ENCODE peak calls at places on chromosomes 4 and X, in four cellular contexts. W, P, V and Z are unnamed samples.

GRCh38 chrX:9368262-9368661 is 96.6 kb upstream of the TBL1X start:
- DNase-seq in V (no peak), W (no peak), P (no peak), Z (no peak)

GRCh38 chr4:89981789-89982334 is 87.2 kb downstream of the MMRN1 start:
- DNase-seq in W (no peak), V (no peak), P (no peak), Z (no peak)

GRCh38 chr4:176302283-176303275 is 17.2 kb upstream of the SPCS3 start:
- DNase-seq in W (no peak), P (no peak), V (no peak), Z (no peak)

GRCh38 chrX:150643271-150643670 is 49.9 kb upstream of the MTMR1 start:
- DNase-seq in P (no peak), W (no peak), V (no peak), Z (no peak)

GRCh38 chrX:31591355-31591754 is 519.5 kb upstream of the FTHL17 start:
- DNase-seq in V (no peak), W (no peak), P (no peak), Z (no peak)

GRCh38 chr4:40418430-40419230 is 83.5 kb downstream of the CHRNA9 start:
- DNase-seq in P (no peak), V (no peak), W (no peak), Z (no peak)

GRCh38 chrX:7028246-7028645 is 119.3 kb upstream of the STS start:
- DNase-seq in W (no peak), V (no peak), P (no peak), Z (no peak)

GRCh38 chr4:38860788-38861424 is 4.3 kb upstream of the TLR6 start:
- DNase-seq in V (no peak), P (peak), W (no peak), Z (peak)

GRCh38 chr4:142348489-142349076 is 497.5 kb downstream of the INPP4B start:
- DNase-seq in W (no peak), V (no peak), P (no peak), Z (no peak)

GRCh38 chr4:106898621-106899230 is 137.4 kb downstream of the DKK2 start:
- DNase-seq in V (peak), W (no peak), P (no peak), Z (no peak)

GRCh38 chrX:10901290-10901633 is 209.9 kb upstream of the HCCS start:
- DNase-seq in P (no peak), W (no peak), V (no peak), Z (no peak)

GRCh38 chr4:36394352-36394903 is 113.0 kb downstream of the DTHD1 start:
- DNase-seq in V (no peak), W (no peak), P (no peak), Z (no peak)

GRCh38 chrX:48937065-48937907 is 18.5 kb upstream of the PIM2 start:
- DNase-seq in P (no peak), V (no peak), W (peak), Z (no peak)

GRCh38 chr4:2745981-2746806 is 9.9 kb downstream of the TNIP2 start:
- DNase-seq in P (no peak), V (no peak), W (peak), Z (peak)

GRCh38 chr4:95362906-95363578 is 185.7 kb downstream of the UNC5C start:
- DNase-seq in P (no peak), V (peak), W (no peak), Z (no peak)

GRCh38 chr4:108483077-108483476 is 137.3 kb upstream of the RPL34 start:
- DNase-seq in P (no peak), W (no peak), V (no peak), Z (no peak)

GRCh38 chrX:12700745-12701144 is 90.5 kb upstream of the PRPS2 start:
- DNase-seq in V (no peak), W (no peak), P (peak), Z (no peak)

GRCh38 chr4:82710202-82710929 is 88.2 kb downstream of the SCD5 start:
- DNase-seq in V (peak), P (peak), W (no peak), Z (no peak)

GRCh38 chr4:8832130-8832930 is 39.3 kb downstream of the HMX1 start:
- DNase-seq in V (peak), W (peak), P (no peak), Z (no peak)

GRCh38 chr4:8730159-8730558 is 137.6 kb downstream of the CPZ start:
- DNase-seq in P (no peak), W (no peak), V (no peak), Z (no peak)

GRCh38 chrX:12322031-12322430 is 183.8 kb downstream of the FRMPD4 start:
- DNase-seq in P (no peak), V (no peak), W (no peak), Z (no peak)

GRCh38 chr4:177369372-177369771 is 59.7 kb downstream of the NEIL3 start:
- DNase-seq in W (no peak), V (no peak), P (no peak), Z (no peak)

GRCh38 chrX:149871940-149872339 is 9.0 kb upstream of the MAGEA8 start:
- DNase-seq in V (no peak), W (no peak), P (no peak), Z (no peak)

GRCh38 chr4:41069268-41069667 is 145.1 kb downstream of the APBB2 start:
- DNase-seq in P (peak), V (no peak), W (no peak), Z (no peak)

GRCh38 chr4:103996637-103997036 is 276.9 kb upstream of the TACR3 start:
- DNase-seq in V (no peak), P (no peak), W (no peak), Z (no peak)

GRCh38 chr4:140049024-140049923 is 104.7 kb downstream of the MAML3 start:
- DNase-seq in V (peak), P (peak), W (no peak), Z (no peak)

GRCh38 chr4:68891679-68892078 is 59.9 kb downstream of the UGT2A3 start:
- DNase-seq in W (no peak), V (no peak), P (no peak), Z (no peak)

GRCh38 chrX:54280466-54280865 is 77.4 kb downstream of the WNK3 start:
- DNase-seq in P (no peak), W (no peak), V (no peak), Z (no peak)

GRCh38 chr4:87209696-87210095 is 10.7 kb downstream of the KLHL8 start:
- DNase-seq in W (peak), P (no peak), V (peak), Z (no peak)

GRCh38 chr4:133320576-133321170 is 171.6 kb downstream of the PCDH10 start:
- DNase-seq in V (no peak), W (no peak), P (peak), Z (no peak)

GRCh38 chrX:121802881-121803412 is 755.5 kb downstream of the GLUD2 start:
- DNase-seq in W (no peak), V (no peak), P (peak), Z (no peak)